ENCODE peak calls at places on chromosomes 7 and 10, in seven cellular contexts. Z is fibroblast of pulmonary artery, W is coronary artery, G is left lung, B is OCI-LY7, D is astrocyte of the spinal cord, E is left ventricle myocardium inferior. O is an unnamed sample.

GRCh38 chr7:92913849-92914248 is 77.5 kb upstream of the CDK6 start:
- DNase-seq in Z (no peak), W (no peak), G (no peak), B (no peak), D (no peak), E (no peak), O (no peak)

GRCh38 chr7:142796501-142797341 is 26.0 kb downstream of the PRSS2 start:
- DNase-seq in Z (no peak), W (peak), G (no peak), B (peak), D (no peak), E (no peak), O (no peak)

GRCh38 chr7:116691664-116692063 is 19.7 kb downstream of the MET start:
- DNase-seq in Z (peak), W (no peak), G (no peak), B (no peak), D (no peak), E (no peak), O (no peak)

GRCh38 chr7:47322731-47323130 is 259.2 kb downstream of the TNS3 start:
- DNase-seq in Z (no peak), W (peak), G (no peak), B (no peak), D (no peak), E (no peak), O (no peak)

GRCh38 chr10:52488606-52489485 is 174.8 kb downstream of the DKK1 start:
- DNase-seq in Z (peak), W (no peak), G (no peak), B (peak), D (peak), E (no peak), O (peak)

GRCh38 chr7:291302-292092 is 1.5 kb downstream of the FOXL3 start:
- DNase-seq in Z (no peak), W (no peak), G (no peak), B (no peak), D (no peak), E (no peak), O (no peak)

GRCh38 chr10:48551796-48552591 is 52.9 kb downstream of the ARHGAP22 start:
- DNase-seq in Z (peak), W (peak), G (no peak), B (peak), D (peak), E (peak), O (peak)

GRCh38 chr10:30748152-30748845 is 118.7 kb upstream of the LYZL2 start:
- DNase-seq in Z (no peak), W (no peak), G (no peak), B (no peak), D (no peak), E (no peak), O (no peak)

GRCh38 chr7:128178611-128179010 is 62.5 kb upstream of the LEP start:
- DNase-seq in Z (no peak), W (no peak), G (no peak), B (peak), D (no peak), E (no peak), O (no peak)

GRCh38 chr7:907158-907980 is 31.0 kb downstream of the GET4 start:
- DNase-seq in Z (no peak), W (no peak), G (no peak), B (no peak), D (no peak), E (no peak), O (peak)

GRCh38 chr10:118504044-118504944 is 91.2 kb downstream of the PRLHR start:
- DNase-seq in Z (peak), W (no peak), G (no peak), B (no peak), D (peak), E (no peak), O (peak)

GRCh38 chr7:141294122-141294829 is 220.4 kb downstream of the TMEM178B start:
- DNase-seq in Z (no peak), W (no peak), G (no peak), B (no peak), D (no peak), E (no peak), O (no peak)

GRCh38 chr7:129781856-129782256 is 170.3 kb downstream of the NRF1 start:
- DNase-seq in Z (no peak), W (no peak), G (no peak), B (no peak), D (no peak), E (no peak), O (no peak)

GRCh38 chr7:22400933-22401553 is 44.1 kb upstream of the RAPGEF5 start:
- DNase-seq in Z (no peak), W (no peak), G (no peak), B (no peak), D (no peak), E (no peak), O (no peak)

GRCh38 chr7:75979361-75980125 is 14.9 kb downstream of the TMEM120A start:
- DNase-seq in Z (no peak), W (no peak), G (no peak), B (no peak), D (no peak), E (no peak), O (no peak)

GRCh38 chr7:38318803-38319416 is 45.5 kb upstream of the TARP start:
- DNase-seq in Z (peak), W (no peak), G (no peak), B (peak), D (peak), E (no peak), O (peak)

GRCh38 chr7:135755351-135755753 is 6.7 kb upstream of the FAM180A start:
- DNase-seq in Z (no peak), W (peak), G (no peak), B (no peak), D (no peak), E (peak), O (no peak)

GRCh38 chr10:17116193-17116592 is 13.4 kb downstream of the CUBN start:
- DNase-seq in Z (no peak), W (no peak), G (no peak), B (no peak), D (no peak), E (no peak), O (no peak)

GRCh38 chr10:17113889-17114288 is 15.7 kb downstream of the CUBN start:
- DNase-seq in Z (peak), W (no peak), G (peak), B (no peak), D (peak), E (peak), O (peak)

GRCh38 chr10:17112566-17112965 is 17.0 kb downstream of the CUBN start:
- DNase-seq in Z (no peak), W (no peak), G (no peak), B (no peak), D (no peak), E (no peak), O (no peak)

GRCh38 chr10:17113346-17113745 is 16.3 kb downstream of the CUBN start:
- DNase-seq in Z (no peak), W (no peak), G (no peak), B (no peak), D (no peak), E (no peak), O (peak)

GRCh38 chr10:17115683-17116082 is 13.9 kb downstream of the CUBN start:
- DNase-seq in Z (peak), W (no peak), G (no peak), B (no peak), D (no peak), E (no peak), O (peak)
- TF ChIP-seq CTCF in Z (no peak), W (no peak), G (no peak), B (no peak), D (peak), E (no peak), O (peak)

DNA sequence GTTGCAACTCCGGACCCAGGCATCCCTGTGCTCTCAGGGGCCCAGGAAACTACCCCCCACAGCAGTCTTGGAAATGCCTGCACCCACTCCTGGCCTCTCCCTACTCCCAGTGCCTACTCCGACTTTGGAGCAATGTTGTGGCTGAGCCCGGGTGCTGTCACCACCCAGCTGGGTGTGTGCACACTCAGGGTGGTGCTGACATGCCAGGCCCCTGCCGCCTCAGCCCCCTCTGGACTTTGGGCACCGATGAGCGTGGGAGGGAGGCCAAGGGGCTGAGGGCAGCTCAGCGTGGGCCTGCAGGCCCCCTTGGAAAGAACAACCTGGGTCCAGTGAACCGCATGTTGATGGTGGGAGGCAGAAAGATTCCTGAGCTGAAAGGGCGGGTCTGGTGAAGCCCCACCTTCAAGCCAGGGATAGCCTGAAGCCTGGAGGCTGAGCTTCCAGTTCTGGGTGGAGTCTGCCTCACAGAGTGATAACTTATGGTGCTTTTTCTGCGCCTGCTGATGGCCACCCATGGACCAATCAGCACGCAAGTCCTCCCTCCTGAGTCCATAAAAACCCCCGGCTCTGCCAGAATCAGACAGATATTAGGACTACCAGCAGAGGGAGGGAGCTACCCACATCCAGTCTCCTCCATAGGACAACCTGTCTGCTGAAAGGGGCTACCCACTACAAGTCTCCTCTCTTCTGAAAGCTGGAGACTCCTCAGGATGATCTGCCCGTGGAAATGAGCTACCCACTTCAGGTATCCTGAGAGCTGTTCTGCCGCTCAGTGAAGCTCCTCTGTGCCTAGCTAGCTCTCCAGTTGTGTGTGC is 380.4 kb upstream of the SORCS1 start:
- DNase-seq in Z (no peak), W (no peak), G (no peak), B (no peak), D (no peak), E (no peak), O (no peak)
- TF ChIP-seq CTCF in Z (no peak), W (no peak), G (no peak), B (no peak), D (no peak), E (no peak), O (no peak)

GRCh38 chr7:158525648-158526484 is 61.8 kb downstream of the PTPRN2 start:
- DNase-seq in Z (no peak), W (no peak), G (no peak), B (no peak), D (no peak), E (no peak), O (no peak)
- TF ChIP-seq CTCF in Z (no peak), W (no peak), G (no peak), B (no peak), D (no peak), E (no peak), O (no peak)

DNA sequence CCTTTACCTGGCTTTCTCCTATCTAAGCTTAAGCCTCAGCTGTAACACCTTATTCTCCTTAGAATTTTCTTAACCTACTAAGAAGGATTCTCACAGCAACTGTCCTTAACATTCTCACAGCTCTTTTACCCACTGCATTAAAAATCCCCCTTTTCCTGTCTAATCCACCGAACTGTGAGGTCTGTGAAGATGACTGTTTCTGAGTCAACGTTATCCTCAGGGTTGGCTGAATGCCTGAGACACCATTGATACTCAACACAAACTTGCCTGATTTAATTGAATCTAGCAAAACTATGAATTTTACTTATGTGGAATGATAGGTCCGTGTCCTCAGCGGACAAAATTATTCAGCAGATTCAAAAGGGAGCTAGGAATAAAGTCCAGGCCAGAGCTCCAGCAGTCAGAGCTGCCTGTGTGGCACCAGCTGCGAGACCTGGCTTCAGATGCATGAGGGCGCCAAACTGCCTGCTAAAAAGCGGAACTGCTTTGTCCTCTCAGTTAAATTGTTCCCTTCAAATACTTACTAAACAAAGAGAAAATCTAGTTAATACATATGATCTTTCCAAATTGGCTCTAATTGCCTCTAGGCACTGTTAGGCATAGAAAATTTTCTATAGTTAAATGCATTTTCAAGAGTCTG is 33.4 kb upstream of the VWDE start:
- DNase-seq in Z (peak), W (no peak), G (no peak), B (peak), D (peak), E (no peak), O (no peak)
- TF ChIP-seq CTCF in Z (no peak), W (no peak), G (no peak), B (peak), D (peak), E (no peak), O (no peak)

DNA sequence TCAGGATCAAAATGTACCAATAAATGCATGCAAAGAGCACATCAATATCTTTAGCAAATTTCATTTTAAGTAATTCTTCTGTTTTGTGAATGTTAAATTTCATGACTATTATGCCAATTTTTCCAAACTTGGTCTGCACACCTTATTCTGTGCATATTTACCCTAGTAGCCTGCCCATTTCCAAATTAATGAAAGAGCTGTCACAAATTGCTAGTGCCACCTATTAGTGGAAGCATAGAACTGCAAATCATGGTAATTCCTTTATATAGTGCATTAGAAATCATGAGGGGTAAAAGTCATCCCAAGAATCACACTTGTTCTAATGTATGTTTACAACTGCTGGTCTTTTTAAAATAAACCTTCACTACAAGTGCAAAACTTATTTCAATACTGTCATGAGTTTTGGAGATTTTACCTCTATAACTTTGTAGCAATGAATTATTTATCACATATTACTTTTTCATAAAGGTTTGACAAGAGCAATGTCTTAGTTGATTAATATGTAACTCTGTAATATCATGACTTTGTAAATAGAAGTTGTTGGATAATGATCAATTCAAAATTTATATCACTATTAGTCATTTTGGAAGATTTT is 5.7 kb downstream of the SEMA3A start:
- DNase-seq in Z (peak), W (no peak), G (no peak), B (no peak), D (peak), E (no peak), O (no peak)
- TF ChIP-seq CTCF in Z (peak), W (no peak), G (peak), B (peak), D (peak), E (peak), O (peak)

DNA sequence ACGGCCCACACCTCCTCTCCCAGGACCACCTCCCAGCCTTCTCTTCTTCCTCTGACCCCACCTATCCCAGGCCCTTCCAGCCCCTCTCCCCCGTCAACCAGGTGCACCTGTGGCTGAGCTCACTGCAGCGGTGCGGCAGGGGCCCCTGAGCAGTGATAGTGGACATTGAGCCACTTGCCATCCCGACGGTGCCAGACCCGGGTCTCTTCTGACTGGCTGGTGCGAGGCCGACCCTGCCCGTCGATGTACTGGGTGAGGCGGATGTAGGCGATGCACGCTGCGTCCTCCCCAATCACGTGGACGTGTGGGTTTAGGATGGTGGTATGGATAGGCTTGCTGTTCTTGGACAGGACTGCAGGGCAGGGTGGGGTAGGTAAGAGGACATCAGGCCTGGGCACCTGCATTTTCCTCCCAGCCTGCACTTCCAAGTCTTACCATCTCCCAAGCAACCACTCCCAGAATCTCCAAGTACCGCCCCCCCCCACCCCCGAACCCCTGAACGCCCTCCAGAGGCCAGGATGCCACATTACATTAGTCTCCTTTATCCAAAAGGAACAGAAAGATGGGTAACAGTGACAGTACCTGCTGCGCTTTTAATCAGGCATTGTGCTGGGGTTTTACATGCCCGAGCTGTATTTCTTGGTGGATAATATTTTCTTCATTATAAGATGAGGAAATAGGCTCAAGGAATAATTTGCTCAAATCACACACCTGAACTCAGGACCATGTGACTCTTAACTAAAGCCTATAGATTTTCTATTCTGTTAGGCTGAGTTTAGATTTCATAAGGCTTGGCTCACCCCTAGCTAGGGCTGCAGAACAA is 3.7 kb upstream of the NDST2 start:
- DNase-seq in Z (peak), W (no peak), G (no peak), B (peak), D (no peak), E (no peak), O (no peak)
- TF ChIP-seq CTCF in Z (peak), W (no peak), G (no peak), B (peak), D (peak), E (no peak), O (peak)

GRCh38 chr7:137753067-137753466 is 93.7 kb downstream of the DGKI start:
- DNase-seq in Z (no peak), W (no peak), G (no peak), B (no peak), D (no peak), E (no peak), O (no peak)

GRCh38 chr7:137743021-137743420 is 103.8 kb downstream of the DGKI start:
- DNase-seq in Z (no peak), W (no peak), G (no peak), B (no peak), D (no peak), E (no peak), O (no peak)

GRCh38 chr7:137751361-137752009 is 95.3 kb downstream of the DGKI start:
- DNase-seq in Z (no peak), W (no peak), G (no peak), B (no peak), D (no peak), E (no peak), O (no peak)

GRCh38 chr7:137742051-137742450 is 104.7 kb downstream of the DGKI start:
- DNase-seq in Z (no peak), W (no peak), G (no peak), B (no peak), D (no peak), E (no peak), O (no peak)

GRCh38 chr7:137747359-137748031 is 99.3 kb downstream of the DGKI start:
- DNase-seq in Z (no peak), W (no peak), G (no peak), B (no peak), D (no peak), E (no peak), O (no peak)
- TF ChIP-seq CTCF in Z (no peak), W (no peak), G (no peak), B (no peak), D (no peak), E (no peak), O (peak)